ENCODE peak calls at places on chromosomes 6 and 20, in six cellular contexts. F, L, V, T, N and Z are unnamed samples.

GRCh38 chr6:2384518-2384917 is 139.1 kb upstream of the GMDS start:
- DNase-seq in T (no peak), F (no peak), V (no peak), N (no peak), L (no peak), Z (no peak)

GRCh38 chr20:10673831-10674683 is at the start of gene JAG1:
- DNase-seq in L (peak; percentile 98), V (peak; percentile 98), T (peak; percentile 92), F (peak; percentile 96), N (peak; percentile 91), Z (peak; percentile 98)

GRCh38 chr6:3551716-3552511 is 95.1 kb upstream of the SLC22A23 start:
- DNase-seq in N (no peak), L (no peak), F (no peak), T (no peak), V (no peak), Z (no peak)

GRCh38 chr20:45892828-45893500 is 1.8 kb downstream of the CTSA start:
- DNase-seq in V (no peak), L (no peak), N (no peak), T (no peak), F (no peak), Z (no peak)

GRCh38 chr20:11391591-11391990 is 526.1 kb upstream of the BTBD3 start:
- DNase-seq in L (no peak), T (no peak), N (no peak), V (no peak), F (no peak), Z (no peak)

GRCh38 chr6:15288856-15289255 is 43.0 kb downstream of the JARID2 start:
- DNase-seq in V (no peak), F (no peak), L (no peak), T (no peak), N (no peak), Z (no peak)

GRCh38 chr6:2502096-2502997 is 248.4 kb downstream of the MYLK4 start:
- DNase-seq in T (no peak), N (no peak), V (no peak), L (no peak), F (no peak), Z (no peak)

GRCh38 chr20:56171087-56172012 is 77.2 kb upstream of the MC3R start:
- DNase-seq in V (no peak), T (no peak), F (no peak), L (no peak), N (no peak), Z (no peak)

GRCh38 chr6:132132911-132133639 is 181.9 kb upstream of the CCN2 start:
- DNase-seq in N (no peak), F (no peak), T (peak; percentile 66), V (no peak), L (no peak), Z (no peak)

GRCh38 chr6:90146024-90146423 is 150.6 kb downstream of the BACH2 start:
- DNase-seq in N (no peak), L (no peak), V (no peak), F (no peak), T (no peak), Z (no peak)

GRCh38 chr6:140956567-140957306 is 1176.0 kb upstream of the GJE1 start:
- DNase-seq in T (no peak), F (no peak), V (no peak), L (no peak), N (no peak), Z (no peak)

GRCh38 chr6:15527838-15528617 is 134.8 kb downstream of the DTNBP1 start:
- DNase-seq in L (no peak), N (no peak), T (no peak), F (no peak), V (no peak), Z (no peak)

GRCh38 chr6:153814136-153814535 is 224.9 kb upstream of the OPRM1 start:
- DNase-seq in T (no peak), L (no peak), F (no peak), N (no peak), V (no peak), Z (no peak)

GRCh38 chr20:11057624-11058023 is 383.8 kb upstream of the JAG1 start:
- DNase-seq in N (no peak), L (no peak), T (no peak), V (no peak), F (no peak), Z (no peak)

GRCh38 chr20:51410586-51411325 is 131.8 kb downstream of the NFATC2 start:
- DNase-seq in N (no peak), L (no peak), T (no peak), V (no peak), F (no peak), Z (no peak)

GRCh38 chr6:90096818-90097217 is 199.8 kb downstream of the BACH2 start:
- DNase-seq in L (no peak), N (no peak), V (no peak), F (no peak), T (no peak), Z (no peak)

GRCh38 chr20:5528719-5529256 is 212.0 kb upstream of the PROKR2 start:
- DNase-seq in T (peak; percentile 80), F (no peak), V (no peak), N (no peak), L (peak; percentile 81), Z (peak; percentile 48)

GRCh38 chr6:152946484-152946883 is 36.4 kb downstream of the FBXO5 start:
- DNase-seq in N (no peak), F (no peak), L (no peak), T (no peak), V (no peak), Z (no peak)

GRCh38 chr20:21577551-21577950 is 63.7 kb upstream of the NKX2-2 start:
- DNase-seq in N (no peak), V (no peak), T (no peak), L (no peak), F (no peak), Z (no peak)

GRCh38 chr6:20182926-20183521 is 29.2 kb downstream of the MBOAT1 start:
- DNase-seq in F (no peak), N (no peak), L (peak; percentile 85), T (no peak), V (peak; percentile 72), Z (peak; percentile 83)

GRCh38 chr20:3011752-3012151 is 31.7 kb upstream of the GNRH2 start:
- DNase-seq in L (no peak), N (no peak), V (no peak), T (no peak), F (no peak), Z (no peak)

GRCh38 chr6:67630146-67630545 is 1004.9 kb upstream of the ADGRB3 start:
- DNase-seq in N (no peak), L (no peak), F (no peak), T (peak; percentile 91), V (no peak), Z (no peak)

DNA sequence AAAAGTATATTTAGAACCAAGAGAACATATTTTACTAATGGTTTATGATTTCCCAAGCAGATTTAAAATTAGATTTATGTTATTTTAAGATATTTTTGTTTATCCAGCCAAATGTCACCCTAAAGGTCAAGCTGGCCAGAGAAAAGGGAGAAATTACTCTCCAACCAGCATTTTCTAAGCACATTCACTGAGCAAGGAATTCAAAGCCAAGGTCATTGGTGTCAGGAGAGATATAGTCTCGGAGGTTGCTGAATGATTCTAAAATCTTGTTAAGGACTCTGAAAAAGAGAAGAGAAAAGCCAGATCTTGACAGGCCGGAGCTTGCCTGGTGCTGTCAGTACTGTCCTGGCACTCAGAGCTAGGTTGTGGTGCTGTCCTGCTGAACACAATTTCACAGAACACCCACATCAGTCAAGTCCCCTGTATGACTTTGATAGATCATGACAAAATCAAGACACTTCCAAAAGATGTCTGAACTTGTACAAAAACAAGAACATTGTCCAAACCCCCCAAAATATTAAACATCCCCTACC is 222.3 kb upstream of the SMLR1 start:
- DNase-seq in F (no peak), N (no peak), V (no peak), L (no peak), T (no peak), Z (no peak)
- H3K4me3 ChIP-seq in F (no peak overlapping the region), N (no peak overlapping the region), V (no peak overlapping the region), L (no peak overlapping the region), T (no peak overlapping the region), Z (no peak overlapping the region)

GRCh38 chr20:43923917-43924316 is 9.3 kb downstream of the TOX2 start:
- DNase-seq in T (no peak), N (no peak), F (no peak), V (no peak), L (no peak), Z (no peak)

GRCh38 chr20:43926287-43926686 is 11.6 kb downstream of the TOX2 start:
- DNase-seq in F (no peak), L (no peak), V (no peak), N (no peak), T (no peak), Z (no peak)

GRCh38 chr20:43926691-43927090 is 12.0 kb downstream of the TOX2 start:
- DNase-seq in N (no peak), L (no peak), F (no peak), T (no peak), V (no peak), Z (no peak)

GRCh38 chr20:43925786-43926185 is 11.1 kb downstream of the TOX2 start:
- DNase-seq in N (no peak), T (no peak), F (no peak), L (no peak), V (no peak), Z (no peak)

DNA sequence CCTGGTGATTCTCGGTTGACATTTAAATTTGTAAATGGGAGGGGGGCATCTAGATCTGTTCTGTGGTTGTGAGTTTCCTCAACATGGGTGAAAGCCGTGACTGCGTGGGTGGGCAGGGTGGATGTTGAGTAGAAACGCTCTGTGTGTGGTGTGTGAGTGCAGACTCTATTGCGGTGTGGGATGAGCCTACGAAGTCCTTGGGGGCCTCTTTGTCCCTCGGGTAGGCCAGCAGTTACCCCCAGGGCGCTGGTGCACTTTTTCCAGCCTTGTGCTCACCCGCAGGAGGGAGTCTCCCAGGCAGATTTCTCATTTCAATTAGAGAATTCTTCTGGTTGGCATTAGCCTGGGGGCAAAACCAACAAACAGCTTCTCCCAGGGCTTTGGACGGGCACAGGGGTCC is 10.6 kb downstream of the TOX2 start:
- DNase-seq in N (no peak), F (no peak), V (no peak), T (no peak), L (no peak), Z (no peak)
- TF ChIP-seq CTCF in N (no peak), F (no peak), V (no peak), T (no peak), L (no peak), Z (no peak)

GRCh38 chr6:111265842-111266241 is 178.5 kb downstream of the SLC16A10 start:
- DNase-seq in F (no peak), T (peak; percentile 60), V (no peak), N (no peak), L (no peak), Z (no peak)
- H3K36me3 ChIP-seq in F (peaks cover 21% of the 10 kb centered on the region), T (peaks cover 4% of the 10 kb centered on the region), V (peaks cover 44% of the 10 kb centered on the region), N (peaks cover 8% of the 10 kb centered on the region), L (peaks cover 10% of the 10 kb centered on the region), Z (peaks cover 62% of the 10 kb centered on the region)

DNA sequence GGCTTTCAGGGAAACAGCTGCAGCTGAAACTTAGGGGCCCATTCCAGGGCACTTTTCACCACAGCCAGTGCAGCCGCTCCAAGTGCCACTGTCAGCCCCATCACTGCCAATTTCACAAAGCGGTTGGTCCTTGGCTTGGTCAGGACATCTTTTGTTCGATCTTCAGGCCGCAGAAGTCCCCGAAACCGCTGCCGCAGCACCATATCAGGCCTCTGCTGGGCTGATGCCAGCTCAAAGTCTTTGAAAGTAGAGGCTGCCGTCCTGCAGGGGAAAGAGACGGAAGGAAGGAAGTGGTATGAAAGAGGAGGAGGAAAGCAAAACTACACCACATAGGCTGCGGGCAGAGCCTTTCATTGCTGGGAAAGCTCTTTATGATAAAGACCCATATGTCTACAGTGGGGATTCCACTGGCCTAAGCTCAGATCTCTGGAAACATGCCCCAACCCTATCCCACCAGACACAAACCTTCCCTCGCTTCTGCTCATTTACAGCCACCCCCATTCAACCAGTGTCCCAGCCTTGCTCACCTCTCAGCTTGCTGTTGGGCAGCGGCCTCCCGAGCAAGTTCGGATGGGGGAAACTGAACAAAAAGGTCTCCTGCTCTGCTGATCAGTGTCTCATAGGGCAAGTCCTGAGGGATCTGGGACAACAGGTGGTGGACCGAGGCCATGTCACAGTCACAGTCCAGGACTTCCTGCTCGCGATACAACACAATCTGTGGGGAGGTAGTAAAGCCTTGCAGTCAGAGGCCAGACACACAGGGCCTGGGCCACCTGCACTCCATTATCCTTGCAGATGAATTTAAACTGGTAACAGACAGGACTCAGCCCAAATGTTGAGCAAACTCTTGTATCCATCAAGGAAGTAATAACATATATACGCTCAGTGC is 23.5 kb downstream of the TBC1D20 start:
- DNase-seq in L (no peak), F (peak; percentile 70), N (no peak), T (no peak), V (no peak), Z (no peak)
- H3K4me3 ChIP-seq in L (no peak overlapping the region), F (no peak overlapping the region), N (no peak overlapping the region), T (no peak overlapping the region), V (no peak overlapping the region), Z (no peak overlapping the region)